ENCODE peak calls at places on chromosomes 3 and 15, in nine cellular contexts. G is neural crest cell, J is Panc1, A is cardiac fibroblast, E is HCT116, T is GM06990, L is AG09309, D is BE2C, B is A549. I is an unnamed sample.
A peak's percentile ranks its signal among the peaks of the same experiment; 100 is the strongest.

GRCh38 chr3:195708066-195708465 is 12.7 kb upstream of the MUC20 start:
- DNase-seq in G (no peak), J (no peak), A (no peak), E (no peak), T (no peak), L (no peak), D (no peak), B (no peak), I (no peak)

GRCh38 chr15:31034152-31034551 is 42.7 kb upstream of the MTMR10 start:
- DNase-seq in G (no peak), J (no peak), A (no peak), E (no peak), T (no peak), L (no peak), D (no peak), B (no peak), I (no peak)

GRCh38 chr3:157916672-157917071 is 189.5 kb downstream of the SHOX2 start:
- DNase-seq in G (no peak), J (no peak), A (peak; percentile 8), E (no peak), T (no peak), L (no peak), D (no peak), B (no peak), I (no peak)

GRCh38 chr3:147514366-147514765 is 105.2 kb downstream of the ZIC1 start:
- DNase-seq in G (no peak), J (no peak), A (no peak), E (no peak), T (no peak), L (no peak), D (no peak), B (no peak), I (no peak)

GRCh38 chr3:184480831-184481230 is 80.8 kb upstream of the EPHB3 start:
- DNase-seq in G (no peak), J (no peak), A (no peak), E (no peak), T (no peak), L (no peak), D (no peak), B (no peak), I (no peak)

GRCh38 chr3:159804726-159805410 is 183.8 kb upstream of the IL12A start:
- DNase-seq in G (peak; percentile 52), J (peak; percentile 73), A (peak; percentile 93), E (peak; percentile 60), T (no peak), L (no peak), D (peak; percentile 75), B (peak; percentile 88), I (peak; percentile 73)

GRCh38 chr15:29093065-29093435 is 176.6 kb downstream of the NSMCE3 start:
- DNase-seq in G (no peak), J (no peak), A (no peak), E (no peak), T (no peak), L (no peak), D (no peak), B (no peak), I (no peak)

GRCh38 chr3:189537135-189537534 is 94.1 kb upstream of the TP63 start:
- DNase-seq in G (no peak), J (no peak), A (no peak), E (no peak), T (no peak), L (no peak), D (no peak), B (no peak), I (no peak)

GRCh38 chr3:81554805-81555204 is 206.6 kb downstream of the GBE1 start:
- DNase-seq in G (no peak), J (no peak), A (peak; percentile 16), E (no peak), T (no peak), L (no peak), D (no peak), B (no peak), I (no peak)

GRCh38 chr15:95497681-95498080 is 832.8 kb upstream of the NR2F2 start:
- DNase-seq in G (no peak), J (no peak), A (no peak), E (no peak), T (no peak), L (no peak), D (no peak), B (no peak), I (no peak)

GRCh38 chr3:135125171-135125801 is 330.2 kb downstream of the EPHB1 start:
- DNase-seq in G (peak; percentile 39), J (no peak), A (peak; percentile 33), E (no peak), T (no peak), L (no peak), D (no peak), B (peak; percentile 1), I (no peak)

GRCh38 chr3:132822266-132822665 is 100.1 kb upstream of the NPHP3 start:
- DNase-seq in G (no peak), J (no peak), A (peak; percentile 8), E (no peak), T (no peak), L (no peak), D (no peak), B (no peak), I (no peak)

GRCh38 chr3:10706156-10707088 is 109.6 kb upstream of the SLC6A11 start:
- DNase-seq in G (no peak), J (no peak), A (no peak), E (no peak), T (no peak), L (no peak), D (no peak), B (no peak), I (no peak)
- TF ChIP-seq CTCF in G (no peak), J (peak; percentile 16), A (no peak), E (peak; percentile 24), T (no peak), L (no peak), D (peak; percentile 29), B (no peak), I (no peak)

GRCh38 chr3:122458992-122459391 is 43.1 kb upstream of the WDR5B start:
- DNase-seq in G (no peak), J (no peak), A (peak; percentile 78), E (peak; percentile 23), T (no peak), L (peak; percentile 38), D (no peak), B (peak; percentile 62), I (peak; percentile 23)
- TF ChIP-seq CTCF in G (peak; percentile 63), J (peak; percentile 65), A (peak; percentile 40), E (peak; percentile 48), T (peak; percentile 46), L (peak; percentile 52), D (peak; percentile 40), B (peak; percentile 76), I (peak; percentile 48)

GRCh38 chr15:66497502-66498455 is at the start of gene SNAPC5:
- DNase-seq in G (peak; percentile 97), J (peak; percentile 87), A (peak; percentile 95), E (peak; percentile 85), T (peak; percentile 97), L (peak; percentile 54), D (peak; percentile 98), B (peak; percentile 96), I (peak; percentile 73)

GRCh38 chr15:66496951-66497501 is 536 bp downstream of the SNAPC5 start:
- DNase-seq in G (no peak), J (no peak), A (peak; percentile 19), E (no peak), T (no peak), L (no peak), D (no peak), B (peak; percentile 31), I (no peak)

GRCh38 chr15:66494262-66494661 is 3.3 kb downstream of the SNAPC5 start:
- DNase-seq in G (no peak), J (no peak), A (no peak), E (no peak), T (no peak), L (no peak), D (no peak), B (no peak), I (no peak)

GRCh38 chr15:66502491-66502890 is 2.2 kb downstream of the RPL4 start:
- DNase-seq in G (no peak), J (no peak), A (no peak), E (no peak), T (no peak), L (no peak), D (no peak), B (no peak), I (no peak)

DNA sequence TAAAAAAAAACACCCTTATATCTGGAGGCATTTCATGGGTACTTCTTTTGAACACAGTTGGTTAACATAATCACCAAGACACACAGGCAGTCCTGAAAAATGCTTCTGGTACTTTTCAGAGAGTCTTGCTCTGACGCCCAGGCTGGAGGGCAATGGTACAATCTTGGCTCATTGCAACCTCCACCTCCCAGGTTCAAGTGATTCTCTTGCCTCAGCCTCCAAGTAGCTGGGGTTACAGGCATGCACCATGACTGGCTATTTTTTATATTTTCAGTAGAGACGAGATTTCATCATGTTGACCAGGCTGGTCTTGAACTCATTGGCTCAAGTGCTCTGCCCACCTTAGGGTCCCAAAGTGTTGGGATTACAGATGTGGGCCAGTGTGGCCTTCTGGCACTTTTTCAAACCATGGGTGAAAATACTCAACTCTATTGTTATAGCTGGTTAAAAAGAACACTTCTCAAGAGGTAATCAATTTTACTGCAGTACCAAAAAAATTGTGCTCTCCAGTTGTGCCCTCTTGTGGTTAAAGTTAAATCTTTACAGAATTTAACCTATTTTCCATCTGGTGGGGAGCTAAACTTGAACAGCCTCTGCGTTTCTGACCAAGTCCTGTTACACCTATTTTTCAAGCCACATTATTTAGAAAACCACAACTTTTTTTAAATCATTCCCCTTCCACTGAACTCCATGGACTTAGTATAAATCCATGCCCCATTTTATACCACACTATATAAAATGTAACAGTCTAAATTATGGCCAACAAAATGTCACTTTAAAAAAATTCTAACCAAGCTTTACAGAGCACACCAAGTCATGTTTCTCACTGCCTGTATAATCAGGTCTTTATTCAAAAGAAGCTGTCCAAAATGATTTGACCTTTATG is 1.2 kb upstream of the SNAPC5 start:
- DNase-seq in G (no peak), J (no peak), A (peak; percentile 63), E (no peak), T (no peak), L (no peak), D (no peak), B (peak; percentile 53), I (no peak)
- TF ChIP-seq CTCF in G (peak; percentile 65), J (no peak), A (peak; percentile 31), E (no peak), T (peak; percentile 24), L (peak; percentile 32), D (peak; percentile 46), B (peak; percentile 55), I (peak; percentile 40)

GRCh38 chr3:43285644-43286043 is 696 bp upstream of the SNRK start:
- DNase-seq in G (no peak), J (no peak), A (no peak), E (no peak), T (no peak), L (no peak), D (no peak), B (no peak), I (no peak)

GRCh38 chr3:43286886-43287301 is 554 bp downstream of the SNRK start:
- DNase-seq in G (peak; percentile 11), J (no peak), A (no peak), E (no peak), T (peak; percentile 42), L (no peak), D (peak; percentile 23), B (peak; percentile 8), I (no peak)

GRCh38 chr3:43288366-43288765 is 2.0 kb downstream of the SNRK start:
- DNase-seq in G (no peak), J (no peak), A (peak; percentile 51), E (no peak), T (peak; percentile 26), L (no peak), D (no peak), B (no peak), I (no peak)

GRCh38 chr3:43287514-43287913 is 1.2 kb downstream of the SNRK start:
- DNase-seq in G (no peak), J (no peak), A (peak; percentile 23), E (no peak), T (no peak), L (no peak), D (no peak), B (no peak), I (no peak)

GRCh38 chr3:43286115-43286885 is at the start of gene SNRK:
- DNase-seq in G (peak; percentile 91), J (peak; percentile 4), A (peak; percentile 71), E (peak; percentile 44), T (peak; percentile 88), L (no peak), D (peak; percentile 85), B (peak; percentile 68), I (peak; percentile 23)
- TF ChIP-seq CTCF in G (peak; percentile 55), J (no peak), A (peak; percentile 32), E (no peak), T (peak; percentile 13), L (peak; percentile 25), D (peak; percentile 23), B (no peak), I (no peak)

I was measured in AG09319.